ENCODE peak calls at places on chromosomes 2 and 18, in five cellular contexts. One of them, this sample, is unnamed.

GRCh38 chr18:67766930-67767329 is 250.4 kb upstream of the DSEL start:
- DNase-seq in lower lobe of right lung: no peak
- DNase-seq in fibroblast of villous mesenchyme: peak
- DNase-seq in endothelial cell: no peak
- DNase-seq in A549: no peak
- DNase-seq in this sample: no peak

GRCh38 chr2:202064206-202064880 is 8.7 kb upstream of the KIAA2012 start:
- DNase-seq in fibroblast of villous mesenchyme: peak
- DNase-seq in A549: no peak
- DNase-seq in endothelial cell: no peak
- DNase-seq in lower lobe of right lung: no peak
- DNase-seq in this sample: no peak

GRCh38 chr2:19346983-19347618 is 11.3 kb downstream of the OSR1 start:
- DNase-seq in fibroblast of villous mesenchyme: no peak
- DNase-seq in endothelial cell: no peak
- DNase-seq in lower lobe of right lung: no peak
- DNase-seq in A549: no peak
- DNase-seq in this sample: no peak

GRCh38 chr2:105888625-105889024 is 143.9 kb downstream of the NCK2 start:
- DNase-seq in endothelial cell: no peak
- DNase-seq in fibroblast of villous mesenchyme: no peak
- DNase-seq in A549: no peak
- DNase-seq in lower lobe of right lung: no peak
- DNase-seq in this sample: no peak

GRCh38 chr2:236352761-236353593 is 88.8 kb upstream of the ASB18 start:
- DNase-seq in lower lobe of right lung: no peak
- DNase-seq in fibroblast of villous mesenchyme: peak
- DNase-seq in A549: peak
- DNase-seq in endothelial cell: no peak
- DNase-seq in this sample: no peak

GRCh38 chr2:175414872-175415487 is 233.5 kb upstream of the ATP5MC3 start:
- DNase-seq in endothelial cell: peak
- DNase-seq in fibroblast of villous mesenchyme: peak
- DNase-seq in A549: peak
- DNase-seq in lower lobe of right lung: peak
- DNase-seq in this sample: no peak

GRCh38 chr2:105886029-105886454 is 141.3 kb downstream of the NCK2 start:
- DNase-seq in A549: no peak
- DNase-seq in lower lobe of right lung: no peak
- DNase-seq in endothelial cell: no peak
- DNase-seq in fibroblast of villous mesenchyme: peak
- DNase-seq in this sample: no peak

GRCh38 chr2:27086722-27087446 is at the start of gene KHK:
- DNase-seq in A549: peak
- DNase-seq in lower lobe of right lung: peak
- DNase-seq in endothelial cell: peak
- DNase-seq in fibroblast of villous mesenchyme: no peak
- DNase-seq in this sample: no peak

GRCh38 chr2:13876491-13877037 is 756.0 kb upstream of the LRATD1 start:
- DNase-seq in endothelial cell: no peak
- DNase-seq in A549: no peak
- DNase-seq in fibroblast of villous mesenchyme: no peak
- DNase-seq in lower lobe of right lung: no peak
- DNase-seq in this sample: no peak

GRCh38 chr2:102191501-102191900 is 4.7 kb downstream of the IL1RL2 start:
- DNase-seq in A549: no peak
- DNase-seq in endothelial cell: no peak
- DNase-seq in fibroblast of villous mesenchyme: no peak
- DNase-seq in lower lobe of right lung: no peak
- DNase-seq in this sample: no peak

DNA sequence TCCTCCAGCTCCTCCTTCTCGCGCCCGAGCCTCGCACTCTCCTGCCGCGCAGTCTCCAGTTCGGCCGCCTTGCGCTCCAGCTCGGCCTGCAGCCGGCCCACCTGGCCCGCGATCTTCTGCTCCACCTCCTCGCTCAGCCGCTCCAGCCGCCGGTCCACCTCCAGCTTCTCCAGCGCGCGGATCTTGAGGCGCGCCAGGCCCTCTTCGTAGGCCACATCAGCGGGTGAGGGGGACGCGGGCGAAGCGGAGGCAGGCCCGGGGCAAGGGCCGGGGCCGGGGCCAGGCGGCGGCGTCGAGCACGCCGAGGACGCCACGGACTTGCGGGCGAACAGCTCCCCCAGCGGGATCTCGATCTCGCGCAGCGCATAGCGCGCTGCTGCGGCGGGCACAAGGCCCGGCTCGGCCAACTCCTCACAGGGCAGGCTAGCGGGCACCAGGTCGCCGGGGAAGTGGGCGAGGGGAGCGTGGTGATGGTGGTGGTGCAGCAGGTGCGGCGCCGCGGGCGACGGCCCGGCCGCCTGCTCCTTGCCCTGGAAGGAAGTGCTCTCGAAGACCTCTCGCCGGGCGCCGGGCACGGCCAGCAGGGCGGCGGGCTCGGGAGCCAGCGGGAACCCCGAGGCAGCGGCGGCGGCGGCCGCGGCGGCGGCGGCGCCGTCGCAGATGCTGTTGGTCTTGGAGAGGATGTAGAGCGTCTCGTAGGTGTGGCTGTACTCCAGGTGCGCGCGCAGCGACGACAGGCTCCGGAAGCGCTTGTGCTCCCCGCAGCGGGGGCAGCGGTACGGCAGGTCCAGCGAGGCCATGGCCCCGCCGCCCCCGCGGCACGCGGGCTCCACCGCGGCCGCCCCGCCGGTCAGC is 15.2 kb downstream of the FBXO41 start:
- DNase-seq in fibroblast of villous mesenchyme: no peak
- DNase-seq in lower lobe of right lung: no peak
- DNase-seq in A549: peak
- DNase-seq in endothelial cell: peak
- DNase-seq in this sample: peak
- TF ChIP-seq CTCF in fibroblast of villous mesenchyme: no peak
- TF ChIP-seq CTCF in lower lobe of right lung: no peak
- TF ChIP-seq CTCF in A549: peak
- TF ChIP-seq CTCF in endothelial cell: no peak
- TF ChIP-seq CTCF in this sample: no peak

GRCh38 chr2:9278439-9278838 is 71.8 kb downstream of the ASAP2 start:
- DNase-seq in fibroblast of villous mesenchyme: no peak
- DNase-seq in lower lobe of right lung: no peak
- DNase-seq in endothelial cell: no peak
- DNase-seq in A549: no peak
- DNase-seq in this sample: no peak
- TF ChIP-seq CTCF in fibroblast of villous mesenchyme: no peak
- TF ChIP-seq CTCF in lower lobe of right lung: no peak
- TF ChIP-seq CTCF in endothelial cell: no peak
- TF ChIP-seq CTCF in A549: no peak
- TF ChIP-seq CTCF in this sample: no peak

DNA sequence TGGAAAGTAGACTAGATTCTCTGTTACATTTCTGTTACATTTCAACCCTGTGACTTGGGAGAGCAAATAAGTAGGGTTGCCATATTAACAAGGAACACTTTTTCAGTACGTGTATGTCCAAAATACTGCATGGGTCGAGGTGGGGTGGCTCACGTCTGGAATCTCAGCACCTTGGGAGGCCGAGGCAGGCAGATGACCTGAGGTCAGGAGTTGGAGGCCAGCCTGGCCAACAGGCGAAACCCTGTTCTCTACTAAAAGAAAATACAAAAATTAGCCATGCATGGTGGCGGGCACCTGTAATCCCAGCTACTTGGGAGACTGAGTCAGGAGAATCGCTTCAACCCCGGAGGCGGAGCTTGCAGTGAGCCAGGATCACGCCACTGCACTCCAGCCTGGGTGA is 11.2 kb downstream of the SLC66A3 start:
- DNase-seq in fibroblast of villous mesenchyme: no peak
- DNase-seq in endothelial cell: no peak
- DNase-seq in lower lobe of right lung: no peak
- DNase-seq in A549: no peak
- DNase-seq in this sample: no peak
- TF ChIP-seq CTCF in fibroblast of villous mesenchyme: no peak
- TF ChIP-seq CTCF in endothelial cell: no peak
- TF ChIP-seq CTCF in lower lobe of right lung: no peak
- TF ChIP-seq CTCF in A549: no peak
- TF ChIP-seq CTCF in this sample: no peak

GRCh38 chr18:23263551-23264235 is 128.4 kb downstream of the CABLES1 start:
- DNase-seq in lower lobe of right lung: no peak
- DNase-seq in A549: no peak
- DNase-seq in fibroblast of villous mesenchyme: no peak
- DNase-seq in endothelial cell: no peak
- DNase-seq in this sample: no peak
- TF ChIP-seq CTCF in lower lobe of right lung: no peak
- TF ChIP-seq CTCF in A549: no peak
- TF ChIP-seq CTCF in fibroblast of villous mesenchyme: no peak
- TF ChIP-seq CTCF in endothelial cell: no peak
- TF ChIP-seq CTCF in this sample: no peak

DNA sequence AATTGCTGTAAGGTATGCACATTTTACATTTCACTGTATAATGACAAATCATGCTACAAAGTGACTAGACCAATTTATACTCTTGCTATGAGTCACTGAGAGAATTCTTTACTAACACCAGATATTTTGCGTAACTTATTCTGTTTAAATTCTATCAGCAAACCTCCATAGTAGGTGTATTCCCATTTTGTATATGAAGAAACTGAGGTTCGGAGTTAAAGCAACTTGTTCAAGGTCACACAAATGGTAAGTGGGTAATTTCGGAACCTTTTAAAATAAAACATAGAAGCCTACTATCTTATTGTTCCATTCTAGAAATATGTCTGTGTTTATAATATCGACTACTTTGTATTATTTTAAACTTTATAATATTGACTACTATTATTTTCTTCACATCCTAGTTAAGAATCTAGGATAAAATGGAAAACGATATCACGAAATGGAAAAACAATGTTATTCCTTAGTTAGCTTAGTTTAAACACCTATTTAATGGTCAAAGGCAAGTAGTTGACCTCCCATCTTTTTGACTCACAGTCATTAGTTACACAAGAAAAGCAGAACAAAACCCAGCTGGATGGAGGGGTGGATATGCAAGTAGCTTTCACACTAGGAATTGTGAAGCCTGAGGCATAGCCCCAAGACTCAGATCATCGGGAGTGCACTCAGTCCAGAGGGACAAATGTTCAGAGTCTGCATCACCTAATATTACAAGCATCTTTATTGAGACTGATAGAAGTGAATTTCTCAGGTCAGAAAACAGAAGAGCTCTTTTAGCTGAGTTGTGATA is 15.7 kb upstream of the CPS1 start:
- DNase-seq in fibroblast of villous mesenchyme: no peak
- DNase-seq in A549: no peak
- DNase-seq in lower lobe of right lung: no peak
- DNase-seq in endothelial cell: no peak
- DNase-seq in this sample: no peak
- TF ChIP-seq CTCF in fibroblast of villous mesenchyme: no peak
- TF ChIP-seq CTCF in A549: no peak
- TF ChIP-seq CTCF in lower lobe of right lung: no peak
- TF ChIP-seq CTCF in endothelial cell: no peak
- TF ChIP-seq CTCF in this sample: no peak